ENCODE peak calls at places on chromosomes 1 and 21, in four cellular contexts. Z is GM13977, H is NCI-H1105 treated with DMSO at 0.1 percent for 48 hours, Q is endothelial cell. L is an unnamed sample.

GRCh38 chr1:214582289-214582891 is 20.6 kb upstream of the CENPF start:
- DNase-seq in Z (no peak), H (no peak), Q (no peak), L (no peak)

GRCh38 chr1:66282343-66282852 is 251.6 kb upstream of the SGIP1 start:
- DNase-seq in Z (peak; percentile 50), H (no peak), Q (no peak), L (no peak)

GRCh38 chr21:41817228-41817627 is 50.4 kb upstream of the RIPK4 start:
- DNase-seq in Z (peak; percentile 86), H (peak; percentile 32), Q (peak; percentile 70), L (no peak)

GRCh38 chr1:19361231-19362147 is 49.4 kb downstream of the SLC66A1 start:
- DNase-seq in Z (no peak), H (no peak), Q (no peak), L (no peak)

GRCh38 chr1:20008391-20008841 is 29.0 kb upstream of the PLA2G2A start:
- DNase-seq in Z (no peak), H (no peak), Q (no peak), L (peak; percentile 65)

GRCh38 chr1:243354511-243355153 is 98.8 kb downstream of the SDCCAG8 start:
- DNase-seq in Z (peak; percentile 18), H (no peak), Q (no peak), L (no peak)

GRCh38 chr1:204320413-204320812 is 39.3 kb downstream of the PLEKHA6 start:
- DNase-seq in Z (no peak), H (no peak), Q (no peak), L (no peak)

GRCh38 chr1:25905680-25906643 is at the start of gene STMN1:
- DNase-seq in Z (peak; percentile 93), H (peak; percentile 95), Q (peak; percentile 94), L (peak; percentile 93)

GRCh38 chr1:26336477-26337205 is 17.3 kb downstream of the CRYBG2 start:
- DNase-seq in Z (peak; percentile 86), H (peak; percentile 83), Q (peak; percentile 51), L (peak; percentile 92)

GRCh38 chr21:31142600-31142999 is 104.3 kb upstream of the KRTAP19-8 start:
- DNase-seq in Z (no peak), H (no peak), Q (peak; percentile 21), L (no peak)

GRCh38 chr1:115877511-115877910 is 36.6 kb upstream of the NHLH2 start:
- DNase-seq in Z (no peak), H (peak; percentile 91), Q (peak; percentile 18), L (no peak)

GRCh38 chr1:65042467-65042866 is 76.1 kb upstream of the JAK1 start:
- DNase-seq in Z (no peak), H (no peak), Q (no peak), L (no peak)

GRCh38 chr21:34544032-34544496 is 32.1 kb upstream of the KCNE1 start:
- DNase-seq in Z (no peak), H (peak; percentile 19), Q (peak; percentile 76), L (no peak)

GRCh38 chr1:208183977-208184901 is 59.9 kb downstream of the PLXNA2 start:
- DNase-seq in Z (no peak), H (no peak), Q (no peak), L (no peak)

GRCh38 chr1:240597153-240597745 is 14.7 kb downstream of the GREM2 start:
- DNase-seq in Z (no peak), H (no peak), Q (no peak), L (no peak)

GRCh38 chr1:31764307-31765040 is at the start of gene ADGRB2:
- DNase-seq in Z (peak; percentile 67), H (peak; percentile 61), Q (no peak), L (no peak)

GRCh38 chr1:53938136-53938830 is 7.2 kb downstream of the IFT25 start:
- DNase-seq in Z (no peak), H (no peak), Q (no peak), L (no peak)

GRCh38 chr21:41361786-41362604 is at the start of gene MX2:
- DNase-seq in Z (peak; percentile 73), H (no peak), Q (no peak), L (peak; percentile 89)

GRCh38 chr1:73778511-73778910 is 419.5 kb downstream of the LRRIQ3 start:
- DNase-seq in Z (no peak), H (no peak), Q (no peak), L (no peak)

GRCh38 chr1:8078176-8078671 is 52.1 kb upstream of the ERRFI1 start:
- DNase-seq in Z (no peak), H (no peak), Q (no peak), L (no peak)

GRCh38 chr1:202076050-202076511 is 46.6 kb upstream of the GPR37L1 start:
- DNase-seq in Z (no peak), H (no peak), Q (no peak), L (no peak)

GRCh38 chr1:54230507-54231339 is 30.8 kb downstream of the MRPL37 start:
- DNase-seq in Z (no peak), H (no peak), Q (no peak), L (no peak)

GRCh38 chr1:191690931-191691330 is 467.3 kb upstream of the RGS18 start:
- DNase-seq in Z (no peak), H (no peak), Q (no peak), L (no peak)

GRCh38 chr1:201353186-201353940 is 24.1 kb downstream of the TNNT2 start:
- DNase-seq in Z (no peak), H (no peak), Q (no peak), L (no peak)

GRCh38 chr1:175478203-175478602 is 265.2 kb downstream of the TNR start:
- DNase-seq in Z (no peak), H (no peak), Q (no peak), L (no peak)

GRCh38 chr1:44531785-44532566 is 126.9 kb downstream of the RNF220 start:
- DNase-seq in Z (no peak), H (no peak), Q (no peak), L (no peak)

GRCh38 chr1:115929846-115930245 is 46.5 kb upstream of the SLC22A15 start:
- DNase-seq in Z (no peak), H (no peak), Q (no peak), L (no peak)

GRCh38 chr21:21324297-21324696 is 326.1 kb downstream of the NCAM2 start:
- DNase-seq in Z (no peak), H (no peak), Q (peak; percentile 11), L (no peak)

GRCh38 chr1:19066248-19066873 is 109.9 kb upstream of the IFFO2 start:
- DNase-seq in Z (peak; percentile 12), H (no peak), Q (no peak), L (no peak)

GRCh38 chr1:147717051-147717705 is 43.2 kb downstream of the GJA5 start:
- DNase-seq in Z (no peak), H (peak; percentile 79), Q (no peak), L (no peak)

GRCh38 chr1:27133990-27134389 is 20.9 kb downstream of the SLC9A1 start:
- DNase-seq in Z (peak; percentile 69), H (no peak), Q (no peak), L (no peak)

GRCh38 chr21:41367598-41368360 is 6.0 kb downstream of the MX2 start:
- DNase-seq in Z (peak; percentile 87), H (no peak), Q (no peak), L (no peak)

GRCh38 chr1:31410871-31411270 is 2.1 kb upstream of the SERINC2 start:
- DNase-seq in Z (no peak), H (no peak), Q (no peak), L (no peak)

GRCh38 chr1:64215576-64215975 is 12.2 kb downstream of the UBE2U start:
- DNase-seq in Z (no peak), H (peak; percentile 75), Q (no peak), L (no peak)

L was measured in Right ventricle myocardium inferior.